ENCODE peak calls at places on chromosome 12, in five cellular contexts. Z, A, N, S and H are unnamed samples.

GRCh38 chr12:25558566-25558965 is 5.5 kb upstream of the LMNTD1 start:
- DNase-seq in Z (no peak), A (no peak), S (peak), N (no peak), H (no peak)

GRCh38 chr12:92593734-92594402 is 108.9 kb upstream of the PLEKHG7 start:
- DNase-seq in S (peak), A (peak), N (peak), Z (no peak), H (peak)

GRCh38 chr12:116818341-116818856 is 62.8 kb downstream of the HRK start:
- DNase-seq in Z (no peak), S (no peak), A (peak), N (peak), H (no peak)

GRCh38 chr12:49641748-49642369 is 18.5 kb downstream of the PRPF40B start:
- DNase-seq in A (peak), N (no peak), Z (no peak), S (no peak), H (no peak)

GRCh38 chr12:66679441-66680069 is 679 bp upstream of the GRIP1 start:
- DNase-seq in Z (no peak), N (no peak), S (no peak), A (no peak), H (no peak)

GRCh38 chr12:50488801-50489200 is 16.0 kb upstream of the DIP2B start:
- DNase-seq in N (no peak), Z (no peak), S (no peak), A (no peak), H (no peak)

GRCh38 chr12:82625523-82625922 is 61.2 kb upstream of the TMTC2 start:
- DNase-seq in N (no peak), A (no peak), Z (no peak), S (no peak), H (no peak)

GRCh38 chr12:121804417-121805111 is 755 bp downstream of the SETD1B start:
- DNase-seq in Z (peak), S (peak), N (peak), A (peak), H (no peak)

GRCh38 chr12:40697566-40698257 is 5.5 kb downstream of the CNTN1 start:
- DNase-seq in N (no peak), A (no peak), Z (no peak), S (peak), H (no peak)

GRCh38 chr12:2959194-2959507 is at the start of gene TEAD4:
- DNase-seq in S (peak), A (no peak), N (peak), Z (peak), H (peak)

GRCh38 chr12:104374071-104374470 is 70.5 kb downstream of the EID3 start:
- DNase-seq in A (no peak), S (no peak), N (no peak), Z (no peak), H (no peak)

GRCh38 chr12:81010641-81011040 is 67.2 kb upstream of the ACSS3 start:
- DNase-seq in A (no peak), S (no peak), Z (no peak), N (no peak), H (no peak)

GRCh38 chr12:31440586-31440985 is 114.6 kb upstream of the SINHCAF start:
- DNase-seq in Z (no peak), S (no peak), N (no peak), A (no peak), H (no peak)

GRCh38 chr12:91381309-91381804 is 198.7 kb upstream of the DCN start:
- DNase-seq in N (peak), A (no peak), S (peak), Z (peak), H (peak)

GRCh38 chr12:7212678-7213077 is 23.2 kb downstream of the PEX5 start:
- DNase-seq in A (no peak), S (no peak), Z (no peak), N (no peak), H (no peak)

GRCh38 chr12:22626429-22626828 is 1.5 kb downstream of the ETNK1 start:
- DNase-seq in A (no peak), Z (no peak), N (peak), S (peak), H (no peak)

GRCh38 chr12:79661629-79662028 is 29.1 kb downstream of the PAWR start:
- DNase-seq in N (no peak), S (no peak), Z (no peak), A (no peak), H (no peak)

GRCh38 chr12:91335724-91336123 is 153.1 kb upstream of the DCN start:
- DNase-seq in S (no peak), N (no peak), Z (no peak), A (no peak), H (no peak)

GRCh38 chr12:77888611-77889010 is 57.9 kb downstream of the NAV3 start:
- DNase-seq in N (no peak), A (no peak), Z (no peak), S (peak), H (no peak)

GRCh38 chr12:104137175-104137901 is 672 bp downstream of the NFYB start:
- DNase-seq in S (peak), A (peak), N (peak), Z (peak), H (peak)

GRCh38 chr12:104653730-104654328 is 197.1 kb downstream of the CHST11 start:
- DNase-seq in A (no peak), N (peak), Z (no peak), S (peak), H (peak)

GRCh38 chr12:65540140-65540539 is 261.7 kb downstream of the MSRB3 start:
- DNase-seq in S (peak), Z (no peak), N (no peak), A (no peak), H (no peak)

GRCh38 chr12:52381206-52381605 is 4.2 kb downstream of the KRT84 start:
- DNase-seq in Z (no peak), S (no peak), N (no peak), A (no peak), H (no peak)

GRCh38 chr12:44817687-44818086 is 58.4 kb downstream of the NELL2 start:
- DNase-seq in N (no peak), Z (no peak), A (no peak), S (no peak), H (no peak)

GRCh38 chr12:68306564-68306963 is 25.6 kb downstream of the MDM1 start:
- DNase-seq in S (no peak), A (no peak), Z (no peak), N (no peak), H (no peak)

DNA sequence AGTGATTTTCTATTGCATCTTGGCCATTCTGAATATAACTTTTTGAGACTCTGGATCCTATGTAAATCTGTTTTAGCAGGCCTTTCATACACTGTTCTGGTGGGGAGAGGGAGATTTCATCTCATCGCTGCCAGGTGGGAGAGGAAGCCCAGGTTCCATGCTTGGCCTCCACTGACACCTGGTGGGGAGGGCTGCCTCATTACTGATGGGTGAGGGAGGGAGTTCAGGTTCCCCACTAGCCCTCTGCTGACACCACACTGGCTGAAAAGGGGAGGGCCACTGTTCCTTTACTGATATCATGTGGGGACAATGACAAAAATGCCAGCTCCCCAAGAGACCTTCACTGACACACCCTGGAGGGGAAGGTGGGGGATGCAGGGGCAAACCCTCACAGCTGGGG is 2.4 kb upstream of the GALNT8 start:
- DNase-seq in S (no peak), Z (no peak), A (no peak), N (no peak), H (no peak)
- TF ChIP-seq CTCF in S (no peak), Z (no peak), A (no peak), N (no peak), H (no peak)

GRCh38 chr12:43805857-43806736 is at the start of gene TWF1:
- DNase-seq in A (peak), N (peak), Z (peak), S (peak), H (peak)
- TF ChIP-seq CTCF in A (peak), N (no peak), Z (no peak), S (peak), H (peak)

GRCh38 chr12:74689071-74689655 is 151.5 kb downstream of the ATXN7L3B start:
- DNase-seq in Z (no peak), A (no peak), S (peak), N (no peak), H (no peak)
- TF ChIP-seq CTCF in Z (no peak), A (no peak), S (peak), N (peak), H (peak)

DNA sequence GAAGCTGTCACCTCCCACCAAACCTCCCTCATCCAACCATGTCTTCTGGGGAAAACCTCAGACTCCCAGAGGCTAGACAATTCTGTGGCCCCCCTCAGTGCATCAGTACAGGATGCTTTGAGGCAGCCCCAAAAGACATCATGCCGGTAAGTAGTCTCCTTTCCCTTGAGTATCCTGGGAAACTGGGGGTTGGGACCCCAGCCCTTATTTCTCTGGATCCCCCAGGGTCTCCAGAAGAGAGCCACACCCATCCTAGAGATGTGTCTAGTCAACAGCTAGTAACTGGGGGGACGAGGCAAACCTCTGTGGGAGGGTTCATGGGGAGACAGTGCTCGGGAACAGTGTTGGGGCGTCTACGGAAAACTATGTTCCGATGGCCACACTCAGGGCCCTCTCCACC is 974.2 kb upstream of the TMEM132C start:
- DNase-seq in S (no peak), N (no peak), Z (no peak), A (no peak), H (no peak)
- TF ChIP-seq CTCF in S (no peak), N (no peak), Z (no peak), A (no peak), H (no peak)

GRCh38 chr12:94815450-94815849 is 165.1 kb upstream of the TMCC3 start:
- DNase-seq in Z (no peak), A (no peak), N (no peak), S (no peak), H (no peak)

GRCh38 chr12:94818970-94819369 is 168.6 kb upstream of the TMCC3 start:
- DNase-seq in A (no peak), S (no peak), Z (no peak), N (no peak), H (no peak)

GRCh38 chr12:94817695-94818075 is 167.3 kb upstream of the TMCC3 start:
- DNase-seq in S (no peak), N (no peak), Z (no peak), A (no peak), H (no peak)

GRCh38 chr12:94813314-94813713 is 163.0 kb upstream of the TMCC3 start:
- DNase-seq in S (no peak), N (no peak), Z (no peak), A (no peak), H (no peak)

DNA sequence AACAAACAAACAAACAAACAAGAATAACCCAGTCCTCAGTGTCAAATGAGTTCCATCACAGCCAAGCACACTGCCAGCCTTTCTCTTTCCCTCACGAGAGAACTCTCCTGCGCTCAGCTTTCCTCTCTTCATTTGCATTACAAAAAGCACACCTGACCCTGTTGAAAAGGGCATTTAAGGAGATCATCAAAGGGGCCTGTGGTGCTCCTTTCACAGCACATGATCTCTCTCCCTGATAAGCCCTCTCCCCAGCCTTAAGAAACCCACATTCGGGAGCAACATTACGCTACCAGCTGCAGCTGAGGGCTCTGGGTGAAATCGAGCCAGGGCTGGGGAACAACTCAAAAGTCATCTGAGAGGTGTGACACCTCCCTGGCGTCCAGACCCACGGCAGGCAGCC is 165.6 kb upstream of the TMCC3 start:
- DNase-seq in S (no peak), Z (no peak), N (no peak), A (no peak), H (no peak)
- TF ChIP-seq CTCF in S (no peak), Z (no peak), N (no peak), A (no peak), H (no peak)

GRCh38 chr12:19129486-19130223 is at the start of gene PLEKHA5:
- DNase-seq in A (peak), S (peak), Z (peak), N (peak), H (peak)
- TF ChIP-seq CTCF in A (no peak), S (no peak), Z (no peak), N (no peak), H (no peak)

GRCh38 chr12:85894653-85895052 is 20.6 kb downstream of the NTS start:
- DNase-seq in Z (no peak), A (no peak), S (no peak), N (no peak), H (no peak)
- TF ChIP-seq CTCF in Z (no peak), A (no peak), S (no peak), N (no peak), H (no peak)

GRCh38 chr12:57632898-57633825 is at the start of gene B4GALNT1:
- DNase-seq in N (peak), Z (peak), S (peak), A (peak), H (peak)
- TF ChIP-seq CTCF in N (peak), Z (peak), S (peak), A (peak), H (peak)